ENCODE peak calls at places on chromosomes 5 and 9, in six cellular contexts. E is upper lobe of left lung, Y is stomach, I is sigmoid colon, U is GM23338, Q is transverse colon. P is an unnamed sample.

GRCh38 chr5:160837749-160838593 is 14.0 kb downstream of the ATP10B start:
- DNase-seq in E (no peak), Y (no peak), I (no peak), U (no peak), Q (no peak), P (no peak)

GRCh38 chr5:31806566-31806965 is 167.6 kb downstream of the PDZD2 start:
- DNase-seq in E (no peak), Y (no peak), I (no peak), U (no peak), Q (no peak), P (no peak)

GRCh38 chr5:135395451-135395850 is 3.6 kb downstream of the MACROH2A1 start:
- DNase-seq in E (no peak), Y (no peak), I (no peak), U (no peak), Q (no peak), P (no peak)

GRCh38 chr5:140556438-140556837 is 835 bp downstream of the SRA1 start:
- DNase-seq in E (no peak), Y (no peak), I (no peak), U (no peak), Q (no peak), P (no peak)

GRCh38 chr5:112483704-112484103 is 64.6 kb upstream of the EPB41L4A start:
- DNase-seq in E (no peak), Y (no peak), I (no peak), U (no peak), Q (no peak), P (no peak)

GRCh38 chr5:159175547-159175946 is 33.8 kb downstream of the RNF145 start:
- DNase-seq in E (no peak), Y (no peak), I (no peak), U (no peak), Q (no peak), P (no peak)

GRCh38 chr5:143093452-143094086 is 309.9 kb downstream of the NR3C1 start:
- DNase-seq in E (no peak), Y (no peak), I (no peak), U (peak; percentile 16), Q (no peak), P (no peak)

GRCh38 chr9:35603506-35603985 is 1.5 kb upstream of the TESK1 start:
- DNase-seq in E (peak; percentile 64), Y (peak; percentile 56), I (peak; percentile 95), U (peak; percentile 9), Q (peak; percentile 65), P (peak; percentile 67)

GRCh38 chr9:79667716-79668458 is 96.1 kb downstream of the TLE4 start:
- DNase-seq in E (no peak), Y (peak; percentile 72), I (no peak), U (no peak), Q (no peak), P (no peak)

GRCh38 chr9:86795861-86796497 is 151.3 kb downstream of the GAS1 start:
- DNase-seq in E (no peak), Y (no peak), I (peak; percentile 90), U (peak; percentile 64), Q (no peak), P (no peak)

GRCh38 chr5:68046445-68046844 is 169.1 kb upstream of the PIK3R1 start:
- DNase-seq in E (peak; percentile 41), Y (no peak), I (no peak), U (no peak), Q (no peak), P (no peak)

GRCh38 chr5:911601-912000 is 18.9 kb downstream of the TRIP13 start:
- DNase-seq in E (no peak), Y (no peak), I (no peak), U (no peak), Q (no peak), P (no peak)

GRCh38 chr5:35956429-35956828 is 18.0 kb upstream of the CAPSL start:
- DNase-seq in E (no peak), Y (no peak), I (no peak), U (no peak), Q (no peak), P (no peak)

GRCh38 chr9:1216532-1216931 is 166.4 kb downstream of the DMRT2 start:
- DNase-seq in E (no peak), Y (no peak), I (no peak), U (no peak), Q (no peak), P (no peak)

GRCh38 chr5:128358826-128359225 is 179.2 kb downstream of the FBN2 start:
- DNase-seq in E (no peak), Y (no peak), I (no peak), U (no peak), Q (no peak), P (no peak)

GRCh38 chr5:158933494-158934318 is 166.0 kb downstream of the EBF1 start:
- DNase-seq in E (no peak), Y (no peak), I (no peak), U (no peak), Q (no peak), P (no peak)

GRCh38 chr5:77157732-77158532 is 52.5 kb upstream of the PDE8B start:
- DNase-seq in E (no peak), Y (no peak), I (no peak), U (no peak), Q (no peak), P (no peak)

GRCh38 chr5:177603631-177604030 is 3.7 kb downstream of the B4GALT7 start:
- DNase-seq in E (no peak), Y (no peak), I (no peak), U (no peak), Q (no peak), P (no peak)

GRCh38 chr5:177600458-177601018 is 606 bp downstream of the B4GALT7 start:
- DNase-seq in E (no peak), Y (no peak), I (no peak), U (no peak), Q (no peak), P (no peak)

GRCh38 chr5:177601126-177601525 is 1.2 kb downstream of the B4GALT7 start:
- DNase-seq in E (no peak), Y (no peak), I (no peak), U (no peak), Q (no peak), P (no peak)

GRCh38 chr5:177602458-177602830 is 2.5 kb downstream of the B4GALT7 start:
- DNase-seq in E (no peak), Y (no peak), I (no peak), U (no peak), Q (no peak), P (no peak)

DNA sequence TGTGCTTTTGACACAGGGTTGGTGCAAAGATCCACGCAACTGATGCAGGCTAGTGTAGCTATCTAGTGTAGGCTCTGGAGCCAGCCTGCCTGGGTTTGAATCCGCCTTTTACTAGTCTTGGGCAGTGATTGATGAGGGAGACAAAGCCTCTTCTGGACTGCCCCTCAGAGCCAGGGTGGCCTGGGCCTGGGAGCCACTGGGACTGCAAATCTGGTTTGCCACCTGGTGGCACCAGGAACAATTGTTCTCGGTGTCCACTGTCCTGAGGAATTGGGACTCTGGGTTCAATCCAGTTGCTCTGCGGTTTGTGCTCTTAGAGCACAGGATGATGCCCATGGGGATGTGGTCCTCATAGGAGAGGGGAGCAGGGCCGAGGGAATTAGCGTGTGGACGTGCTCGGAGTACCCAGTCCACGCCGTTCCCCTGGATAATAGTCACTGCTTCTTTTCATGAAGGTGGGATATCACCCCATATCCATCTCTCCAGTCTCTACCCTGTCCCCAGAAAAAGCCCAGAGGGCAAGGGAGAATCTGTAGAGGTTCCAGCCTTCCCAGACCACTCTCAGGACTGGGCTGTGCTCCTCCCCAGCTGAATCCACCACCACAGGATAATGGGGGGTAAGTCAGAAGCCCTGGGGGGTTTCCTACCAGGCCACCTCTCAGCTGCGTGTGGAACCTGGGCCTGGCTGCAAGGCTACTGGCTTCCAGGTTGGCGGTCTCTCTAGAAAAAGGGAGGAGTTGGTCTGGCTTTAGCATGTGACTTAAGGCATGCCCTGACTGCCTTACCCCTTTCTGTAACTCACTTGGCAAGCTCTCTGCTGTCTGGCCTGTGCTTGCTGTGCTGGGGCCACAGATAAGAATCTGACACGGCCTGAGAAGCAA is 1.9 kb downstream of the B4GALT7 start:
- DNase-seq in E (no peak), Y (peak; percentile 58), I (no peak), U (no peak), Q (no peak), P (no peak)
- TF ChIP-seq CTCF in E (no peak), Y (no peak), I (no peak), U (no peak), Q (no peak), P (no peak)

GRCh38 chr9:114731701-114732100 is 49.7 kb upstream of the TEX48 start:
- DNase-seq in E (no peak), Y (no peak), I (no peak), U (no peak), Q (no peak), P (no peak)

GRCh38 chr9:114732842-114733241 is 50.9 kb upstream of the TEX48 start:
- DNase-seq in E (no peak), Y (no peak), I (no peak), U (no peak), Q (no peak), P (no peak)

GRCh38 chr9:114735732-114736131 is 53.7 kb upstream of the TEX48 start:
- DNase-seq in E (no peak), Y (no peak), I (no peak), U (no peak), Q (no peak), P (no peak)

GRCh38 chr9:114737118-114737517 is 55.1 kb upstream of the TEX48 start:
- DNase-seq in E (no peak), Y (no peak), I (no peak), U (peak; percentile 6), Q (no peak), P (no peak)

GRCh38 chr9:114733814-114734213 is 51.8 kb upstream of the TEX48 start:
- DNase-seq in E (no peak), Y (no peak), I (no peak), U (no peak), Q (no peak), P (no peak)
- TF ChIP-seq POLR2AphosphoS5 in E (no peak), Y (no peak), I (no peak), U (no peak), Q (no peak), P (no peak)

DNA sequence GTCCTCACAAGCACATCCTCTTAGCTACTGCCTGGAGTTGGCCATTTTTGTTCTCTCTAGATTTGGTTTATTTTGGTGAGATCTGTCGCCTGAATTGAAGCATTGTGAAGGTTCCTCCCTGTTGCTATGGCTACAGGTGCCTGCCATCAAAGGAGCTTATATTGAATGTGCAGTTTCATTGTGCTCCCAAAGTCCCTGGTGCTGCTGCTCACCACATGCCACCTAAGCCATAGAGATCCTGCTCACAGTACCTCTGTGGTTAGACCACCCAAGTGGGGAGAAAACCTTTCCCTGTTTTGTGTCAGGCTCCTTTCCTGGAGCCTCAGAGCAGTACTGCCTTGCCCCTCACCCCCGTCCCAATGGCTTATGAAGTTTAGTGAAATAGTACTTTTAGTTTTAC is 383.4 kb downstream of the TMEM38B start:
- DNase-seq in E (no peak), Y (no peak), I (no peak), U (no peak), Q (no peak), P (no peak)
- H3K4me1 ChIP-seq in E (no peaks in the 10 kb centered on the region), Y (no peaks in the 10 kb centered on the region), I (no peaks in the 10 kb centered on the region), U (no peaks in the 10 kb centered on the region), Q (no peaks in the 10 kb centered on the region), P (peaks cover 24% of the 10 kb centered on the region)

DNA sequence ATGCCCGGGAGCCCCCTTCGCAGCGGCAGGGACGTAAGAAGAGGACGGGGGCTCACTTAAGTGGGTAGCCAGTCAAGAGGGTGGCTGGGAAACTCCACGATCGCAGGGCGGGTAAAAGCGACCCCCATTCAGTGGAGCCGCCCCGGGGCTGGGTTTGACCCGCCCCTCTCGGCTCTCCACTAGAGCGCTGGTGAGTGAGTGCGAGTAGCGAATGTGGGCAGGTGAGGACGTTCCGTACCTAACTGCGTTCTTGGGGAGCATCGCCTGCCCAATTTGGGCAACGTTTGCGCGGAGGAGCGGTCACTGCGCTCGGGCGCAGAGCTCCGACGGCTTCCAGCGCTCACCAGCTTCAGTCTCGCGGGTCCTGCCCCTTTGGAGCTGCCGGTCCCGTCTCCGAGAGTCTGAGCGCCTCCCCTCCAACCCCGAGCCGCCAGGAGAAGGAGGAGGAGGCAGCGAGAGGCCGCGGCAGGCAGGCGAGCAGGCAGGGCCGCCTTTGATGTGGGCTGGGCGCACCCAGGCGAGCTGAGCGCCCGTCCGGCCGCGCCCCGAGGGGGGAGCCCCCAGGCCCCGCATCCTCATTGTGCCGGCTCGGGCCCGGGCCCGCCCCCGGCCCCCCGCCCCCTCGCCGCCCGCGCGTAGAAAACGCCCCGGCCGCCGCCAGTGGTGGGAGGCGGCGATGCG is at the start of gene FGF18:
- DNase-seq in E (no peak), Y (peak; percentile 44), I (no peak), U (peak; percentile 89), Q (peak; percentile 20), P (no peak)
- TF ChIP-seq CTCF in E (no peak), Y (no peak), I (peak; percentile 9), U (no peak), Q (peak; percentile 38), P (no peak)